ENCODE peak calls at places on chromosomes 3 and 15, in four cellular contexts. L is NCI-H2081, U is AG08396, B is HT-29. H is an unnamed sample.

GRCh38 chr15:52706091-52706490 is 26.9 kb upstream of the ATOSA start:
- DNase-seq in U (no peak), B (no peak), L (no peak), H (no peak)

GRCh38 chr3:181723064-181723463 is 11.3 kb downstream of the SOX2 start:
- DNase-seq in B (no peak), L (no peak), U (no peak), H (no peak)

GRCh38 chr3:33717866-33718594 is at the start of gene CLASP2:
- DNase-seq in L (peak), B (peak), U (peak), H (peak)

GRCh38 chr15:72117448-72117697 is 577 bp downstream of the MYO9A start:
- DNase-seq in L (no peak), B (peak), U (peak), H (no peak)

GRCh38 chr15:100671858-100672543 is 69.6 kb downstream of the ASB7 start:
- DNase-seq in B (peak), U (peak), L (no peak), H (no peak)

GRCh38 chr3:190697502-190697830 is 165.0 kb downstream of the GMNC start:
- DNase-seq in L (no peak), B (no peak), U (no peak), H (no peak)

GRCh38 chr15:96406701-96407100 is 76.2 kb downstream of the NR2F2 start:
- DNase-seq in U (no peak), B (no peak), L (no peak), H (no peak)

GRCh38 chr3:62686486-62686885 is 188.7 kb downstream of the CADPS start:
- DNase-seq in B (no peak), L (no peak), U (peak), H (no peak)

GRCh38 chr3:142577701-142578308 is 728 bp downstream of the ATR start:
- DNase-seq in L (peak), U (no peak), B (no peak), H (no peak)

GRCh38 chr3:36124118-36124796 is 256.0 kb upstream of the STAC start:
- DNase-seq in B (peak), U (peak), L (peak), H (peak)

GRCh38 chr3:20250314-20250713 is 64.3 kb upstream of the SGO1 start:
- DNase-seq in B (no peak), L (no peak), U (no peak), H (no peak)

GRCh38 chr3:8822141-8822540 is 52.7 kb upstream of the OXTR start:
- DNase-seq in B (no peak), U (peak), L (no peak), H (no peak)

GRCh38 chr15:90221251-90221900 is 12.4 kb downstream of the CIB1 start:
- DNase-seq in B (peak), U (peak), L (peak), H (peak)

GRCh38 chr3:128549283-128550112 is 56.5 kb upstream of the GATA2 start:
- DNase-seq in L (no peak), U (peak), B (no peak), H (no peak)

GRCh38 chr15:76321171-76321570 is 9.9 kb upstream of the ETFA start:
- DNase-seq in L (no peak), B (no peak), U (no peak), H (no peak)

GRCh38 chr15:100687532-100688215 is 85.3 kb downstream of the ASB7 start:
- DNase-seq in B (no peak), U (peak), L (no peak), H (no peak)

GRCh38 chr15:38545179-38545578 is 19.4 kb downstream of the RASGRP1 start:
- DNase-seq in B (no peak), U (no peak), L (no peak), H (no peak)

GRCh38 chr15:64813075-64813474 is 12.4 kb downstream of the PIF1 start:
- DNase-seq in U (no peak), L (no peak), B (no peak), H (no peak)

GRCh38 chr3:181363231-181363630 is 348.5 kb upstream of the SOX2 start:
- DNase-seq in B (no peak), U (no peak), L (peak), H (no peak)

GRCh38 chr15:62138124-62138523 is 27.0 kb downstream of the C2CD4B start:
- DNase-seq in U (no peak), L (no peak), B (no peak), H (no peak)

GRCh38 chr3:97121386-97121785 is 307.0 kb downstream of the EPHA6 start:
- DNase-seq in L (no peak), B (no peak), U (no peak), H (no peak)

H was measured in LNCaP clone FGC.